ENCODE peak calls at places on chromosome 7, in five cellular contexts. One of them, this sample, is unnamed.

GRCh38 chr7:157477550-157478212 is 140.9 kb downstream of the DNAJB6 start:
- DNase-seq in brain microvascular endothelial cell: no peak
- DNase-seq in HCT116: no peak
- DNase-seq in PC-3: no peak
- DNase-seq in nephron progenitor cell: no peak
- DNase-seq in this sample: no peak

GRCh38 chr7:134527979-134528371 is 608 bp downstream of the AKR1B10 start:
- DNase-seq in brain microvascular endothelial cell: peak; percentile 64
- DNase-seq in HCT116: no peak
- DNase-seq in PC-3: peak; percentile 56
- DNase-seq in nephron progenitor cell: no peak
- DNase-seq in this sample: no peak

GRCh38 chr7:155369-156000 is 36.9 kb upstream of the FAM20C start:
- DNase-seq in brain microvascular endothelial cell: no peak
- DNase-seq in HCT116: no peak
- DNase-seq in PC-3: peak; percentile 26
- DNase-seq in nephron progenitor cell: no peak
- DNase-seq in this sample: no peak

GRCh38 chr7:113045379-113045778 is 41.2 kb downstream of the GPR85 start:
- DNase-seq in brain microvascular endothelial cell: no peak
- DNase-seq in HCT116: no peak
- DNase-seq in PC-3: no peak
- DNase-seq in nephron progenitor cell: no peak
- DNase-seq in this sample: no peak

GRCh38 chr7:18866359-18867036 is 250.9 kb downstream of the TWIST1 start:
- DNase-seq in brain microvascular endothelial cell: peak; percentile 99
- DNase-seq in HCT116: peak; percentile 43
- DNase-seq in PC-3: peak; percentile 93
- DNase-seq in nephron progenitor cell: no peak
- DNase-seq in this sample: no peak

GRCh38 chr7:36620166-36620708 is 104.1 kb downstream of the AOAH start:
- DNase-seq in brain microvascular endothelial cell: no peak
- DNase-seq in HCT116: no peak
- DNase-seq in PC-3: no peak
- DNase-seq in nephron progenitor cell: no peak
- DNase-seq in this sample: no peak

GRCh38 chr7:41911792-41912191 is 208.9 kb upstream of the INHBA start:
- DNase-seq in brain microvascular endothelial cell: peak; percentile 89
- DNase-seq in HCT116: no peak
- DNase-seq in PC-3: peak; percentile 48
- DNase-seq in nephron progenitor cell: no peak
- DNase-seq in this sample: no peak

GRCh38 chr7:116539879-116540278 is 15.0 kb downstream of the CAV1 start:
- DNase-seq in brain microvascular endothelial cell: no peak
- DNase-seq in HCT116: no peak
- DNase-seq in PC-3: no peak
- DNase-seq in nephron progenitor cell: no peak
- DNase-seq in this sample: no peak

GRCh38 chr7:1846331-1847065 is 176.4 kb downstream of the ELFN1 start:
- DNase-seq in brain microvascular endothelial cell: no peak
- DNase-seq in HCT116: no peak
- DNase-seq in PC-3: no peak
- DNase-seq in nephron progenitor cell: peak; percentile 1
- DNase-seq in this sample: no peak

GRCh38 chr7:70805360-70805759 is 326.6 kb upstream of the GALNT17 start:
- DNase-seq in brain microvascular endothelial cell: no peak
- DNase-seq in HCT116: no peak
- DNase-seq in PC-3: no peak
- DNase-seq in nephron progenitor cell: no peak
- DNase-seq in this sample: no peak

GRCh38 chr7:87220734-87221215 is 1.2 kb upstream of the TMEM243 start:
- DNase-seq in brain microvascular endothelial cell: no peak
- DNase-seq in HCT116: no peak
- DNase-seq in PC-3: peak; percentile 51
- DNase-seq in nephron progenitor cell: peak; percentile 36
- DNase-seq in this sample: no peak

GRCh38 chr7:113412410-113412809 is 294.1 kb upstream of the SMIM30 start:
- DNase-seq in brain microvascular endothelial cell: no peak
- DNase-seq in HCT116: no peak
- DNase-seq in PC-3: no peak
- DNase-seq in nephron progenitor cell: no peak
- DNase-seq in this sample: no peak

GRCh38 chr7:30584415-30584814 is 10.3 kb upstream of the GARS1 start:
- DNase-seq in brain microvascular endothelial cell: no peak
- DNase-seq in HCT116: no peak
- DNase-seq in PC-3: no peak
- DNase-seq in nephron progenitor cell: no peak
- DNase-seq in this sample: no peak

GRCh38 chr7:1124816-1125602 is 35.0 kb downstream of the ZFAND2A start:
- DNase-seq in brain microvascular endothelial cell: no peak
- DNase-seq in HCT116: no peak
- DNase-seq in PC-3: no peak
- DNase-seq in nephron progenitor cell: no peak
- DNase-seq in this sample: no peak

GRCh38 chr7:117085769-117086463 is 132.6 kb downstream of the ST7 start:
- DNase-seq in brain microvascular endothelial cell: no peak
- DNase-seq in HCT116: no peak
- DNase-seq in PC-3: peak; percentile 22
- DNase-seq in nephron progenitor cell: no peak
- DNase-seq in this sample: no peak

GRCh38 chr7:27179503-27180430 is 5.3 kb downstream of the HOXA11 start:
- DNase-seq in brain microvascular endothelial cell: no peak
- DNase-seq in HCT116: no peak
- DNase-seq in PC-3: peak; percentile 90
- DNase-seq in nephron progenitor cell: peak; percentile 88
- DNase-seq in this sample: peak; percentile 83

GRCh38 chr7:90769036-90769435 is 172.9 kb downstream of the CDK14 start:
- DNase-seq in brain microvascular endothelial cell: no peak
- DNase-seq in HCT116: no peak
- DNase-seq in PC-3: no peak
- DNase-seq in nephron progenitor cell: no peak
- DNase-seq in this sample: no peak

GRCh38 chr7:129997285-129997684 is 44.5 kb upstream of the UBE2H start:
- DNase-seq in brain microvascular endothelial cell: no peak
- DNase-seq in HCT116: no peak
- DNase-seq in PC-3: no peak
- DNase-seq in nephron progenitor cell: no peak
- DNase-seq in this sample: no peak

GRCh38 chr7:129989466-129989865 is 36.7 kb upstream of the UBE2H start:
- DNase-seq in brain microvascular endothelial cell: no peak
- DNase-seq in HCT116: peak; percentile 46
- DNase-seq in PC-3: no peak
- DNase-seq in nephron progenitor cell: no peak
- DNase-seq in this sample: peak; percentile 58

GRCh38 chr7:129998446-129998845 is 45.7 kb upstream of the UBE2H start:
- DNase-seq in brain microvascular endothelial cell: no peak
- DNase-seq in HCT116: no peak
- DNase-seq in PC-3: no peak
- DNase-seq in nephron progenitor cell: no peak
- DNase-seq in this sample: no peak

GRCh38 chr7:129990403-129991192 is 37.8 kb upstream of the UBE2H start:
- DNase-seq in brain microvascular endothelial cell: no peak
- DNase-seq in HCT116: no peak
- DNase-seq in PC-3: no peak
- DNase-seq in nephron progenitor cell: no peak
- DNase-seq in this sample: no peak

GRCh38 chr7:129993275-129993674 is 40.5 kb upstream of the UBE2H start:
- DNase-seq in brain microvascular endothelial cell: no peak
- DNase-seq in HCT116: no peak
- DNase-seq in PC-3: no peak
- DNase-seq in nephron progenitor cell: no peak
- DNase-seq in this sample: no peak
- TF ChIP-seq CTCF in brain microvascular endothelial cell: no peak
- TF ChIP-seq CTCF in HCT116: no peak
- TF ChIP-seq CTCF in PC-3: no peak
- TF ChIP-seq CTCF in nephron progenitor cell: no peak
- TF ChIP-seq CTCF in this sample: no peak

GRCh38 chr7:149799397-149800168 is 26.2 kb upstream of the ZNF467 start:
- DNase-seq in brain microvascular endothelial cell: no peak
- DNase-seq in HCT116: no peak
- DNase-seq in PC-3: peak; percentile 33
- DNase-seq in nephron progenitor cell: peak; percentile 73
- DNase-seq in this sample: peak; percentile 51
- TF ChIP-seq CTCF in brain microvascular endothelial cell: peak; percentile 31
- TF ChIP-seq CTCF in HCT116: peak; percentile 57
- TF ChIP-seq CTCF in PC-3: peak; percentile 63
- TF ChIP-seq CTCF in nephron progenitor cell: peak; percentile 57
- TF ChIP-seq CTCF in this sample: peak; percentile 30

GRCh38 chr7:107044347-107045194 is at the start of gene PRKAR2B:
- DNase-seq in brain microvascular endothelial cell: peak; percentile 17
- DNase-seq in HCT116: peak; percentile 27
- DNase-seq in PC-3: peak; percentile 25
- DNase-seq in nephron progenitor cell: peak; percentile 92
- DNase-seq in this sample: peak; percentile 86
- TF ChIP-seq CTCF in brain microvascular endothelial cell: no peak
- TF ChIP-seq CTCF in HCT116: no peak
- TF ChIP-seq CTCF in PC-3: no peak
- TF ChIP-seq CTCF in nephron progenitor cell: no peak
- TF ChIP-seq CTCF in this sample: no peak

DNA sequence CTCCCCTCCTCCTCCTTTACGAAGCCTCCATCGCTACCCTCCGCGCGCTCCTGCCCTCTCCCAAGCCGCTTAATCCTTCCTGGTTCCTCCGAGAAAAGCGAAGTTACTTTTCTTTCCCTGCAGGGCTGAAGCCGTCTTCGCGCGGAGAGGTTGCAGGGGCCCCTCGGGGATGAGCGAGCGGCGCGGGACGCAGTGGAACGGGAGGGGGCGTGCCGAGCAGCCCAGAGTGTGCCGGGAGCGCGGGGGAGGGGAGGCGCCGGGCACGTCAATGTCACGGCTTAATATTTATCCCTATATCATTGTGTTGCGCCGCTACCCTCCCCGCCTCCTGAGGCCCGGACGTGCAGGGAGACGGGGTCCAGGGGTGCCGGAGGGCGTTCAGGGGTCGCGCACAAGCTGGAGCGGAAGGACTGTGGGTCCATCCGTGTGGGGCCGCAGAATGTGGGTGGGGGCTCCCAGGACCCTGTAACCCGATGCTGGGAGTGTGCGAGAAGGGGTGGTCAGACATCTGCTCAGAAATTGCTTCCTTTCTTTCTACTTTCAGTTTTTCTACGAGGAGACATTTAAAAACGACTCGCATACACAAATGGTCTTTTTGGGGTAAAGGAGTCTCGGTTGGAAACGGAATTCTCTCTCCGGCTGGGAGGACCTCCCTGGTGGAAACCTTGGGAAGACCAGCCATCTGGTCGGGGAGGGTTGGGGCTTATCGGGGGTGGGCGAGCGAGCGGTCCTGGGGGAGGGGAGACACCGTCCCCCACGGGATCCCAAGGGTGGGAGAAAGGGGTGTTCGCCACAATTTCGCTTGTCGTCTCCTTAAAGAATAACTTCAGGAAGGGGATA is 2.4 kb downstream of the CDK6 start:
- DNase-seq in brain microvascular endothelial cell: peak; percentile 80
- DNase-seq in HCT116: no peak
- DNase-seq in PC-3: peak; percentile 67
- DNase-seq in nephron progenitor cell: peak; percentile 84
- DNase-seq in this sample: peak; percentile 72
- TF ChIP-seq CTCF in brain microvascular endothelial cell: peak; percentile 28
- TF ChIP-seq CTCF in HCT116: no peak
- TF ChIP-seq CTCF in PC-3: peak; percentile 42
- TF ChIP-seq CTCF in nephron progenitor cell: no peak
- TF ChIP-seq CTCF in this sample: no peak

DNA sequence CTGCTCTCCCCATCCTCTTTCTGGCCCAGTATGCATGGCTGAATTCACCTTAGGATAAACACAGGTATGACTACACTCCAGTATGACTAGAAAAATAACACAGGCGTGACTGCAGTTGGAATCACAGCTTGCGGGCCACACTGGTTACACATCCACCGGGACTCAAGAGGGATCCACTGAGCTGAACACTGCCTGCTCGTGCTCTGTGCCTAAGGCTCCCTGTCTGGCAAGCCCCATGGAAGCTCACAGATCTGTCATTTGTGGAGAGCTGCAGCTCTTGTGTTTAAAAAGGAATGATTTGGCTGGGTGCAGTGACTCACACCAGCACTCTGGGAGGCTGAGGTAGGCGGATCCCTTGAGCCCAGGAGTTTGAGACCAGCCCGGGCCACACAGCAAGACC is 26.8 kb downstream of the VOPP1 start:
- DNase-seq in brain microvascular endothelial cell: peak; percentile 45
- DNase-seq in HCT116: no peak
- DNase-seq in PC-3: peak; percentile 82
- DNase-seq in nephron progenitor cell: no peak
- DNase-seq in this sample: no peak
- TF ChIP-seq CTCF in brain microvascular endothelial cell: peak; percentile 51
- TF ChIP-seq CTCF in HCT116: no peak
- TF ChIP-seq CTCF in PC-3: peak; percentile 34
- TF ChIP-seq CTCF in nephron progenitor cell: no peak
- TF ChIP-seq CTCF in this sample: no peak

GRCh38 chr7:79741684-79742083 is 288.2 kb upstream of the MAGI2 start:
- DNase-seq in brain microvascular endothelial cell: no peak
- DNase-seq in HCT116: no peak
- DNase-seq in PC-3: peak; percentile 42
- DNase-seq in nephron progenitor cell: no peak
- DNase-seq in this sample: no peak
- TF ChIP-seq CTCF in brain microvascular endothelial cell: peak; percentile 54
- TF ChIP-seq CTCF in HCT116: peak; percentile 60
- TF ChIP-seq CTCF in PC-3: peak; percentile 71
- TF ChIP-seq CTCF in nephron progenitor cell: no peak
- TF ChIP-seq CTCF in this sample: no peak

GRCh38 chr7:99837649-99838361 is 10.0 kb downstream of the CYP3A43 start:
- DNase-seq in brain microvascular endothelial cell: no peak
- DNase-seq in HCT116: no peak
- DNase-seq in PC-3: peak; percentile 32
- DNase-seq in nephron progenitor cell: no peak
- DNase-seq in this sample: no peak
- TF ChIP-seq CTCF in brain microvascular endothelial cell: no peak
- TF ChIP-seq CTCF in HCT116: peak; percentile 19
- TF ChIP-seq CTCF in PC-3: peak; percentile 46
- TF ChIP-seq CTCF in nephron progenitor cell: no peak
- TF ChIP-seq CTCF in this sample: no peak

DNA sequence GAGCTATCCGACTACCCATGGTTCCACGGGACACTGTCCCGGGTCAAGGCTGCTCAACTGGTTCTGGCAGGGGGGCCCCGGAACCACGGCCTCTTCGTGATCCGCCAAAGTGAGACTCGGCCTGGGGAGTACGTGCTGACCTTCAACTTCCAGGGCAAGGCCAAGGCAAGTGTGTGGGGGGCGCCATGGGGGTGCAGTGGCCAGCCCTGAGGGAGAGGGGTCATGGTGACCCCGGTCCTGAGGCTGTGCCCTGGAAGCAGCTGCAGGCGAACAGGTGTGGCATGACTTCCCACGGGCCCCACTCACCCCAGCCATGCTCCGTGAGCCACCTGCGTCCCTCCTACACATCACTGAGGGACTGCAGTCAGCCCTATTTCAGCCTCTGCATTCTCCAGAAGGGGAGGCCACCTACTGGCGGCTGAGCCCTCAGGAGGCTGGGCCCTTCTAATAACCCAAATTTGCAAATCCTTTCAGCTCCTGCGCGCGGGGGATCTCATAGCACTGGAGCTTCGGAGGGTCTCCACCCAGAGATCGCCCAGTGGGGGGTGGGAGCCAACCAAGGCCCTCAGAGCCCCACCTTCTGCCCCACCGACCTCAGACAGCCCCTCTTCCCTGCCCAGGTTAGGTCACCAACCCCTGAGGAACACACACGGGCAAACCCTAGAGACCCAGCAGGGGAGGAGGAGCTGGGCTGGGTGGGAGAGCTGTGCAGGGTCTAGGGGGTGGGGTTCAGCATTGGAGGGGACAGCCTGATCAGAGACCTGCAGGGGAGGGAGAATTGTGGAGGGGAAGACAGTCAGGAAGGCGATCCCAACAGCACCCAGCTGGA is 30.8 kb downstream of the SH2B2 start:
- DNase-seq in brain microvascular endothelial cell: no peak
- DNase-seq in HCT116: no peak
- DNase-seq in PC-3: no peak
- DNase-seq in nephron progenitor cell: no peak
- DNase-seq in this sample: no peak
- TF ChIP-seq CTCF in brain microvascular endothelial cell: peak; percentile 8
- TF ChIP-seq CTCF in HCT116: no peak
- TF ChIP-seq CTCF in PC-3: no peak
- TF ChIP-seq CTCF in nephron progenitor cell: no peak
- TF ChIP-seq CTCF in this sample: no peak

This sample was measured in mesothelial cell of epicardium.